ENCODE peak calls at places on chromosomes 13 and 19, in four cellular contexts. P, G, Z and S are unnamed samples. For H3K36me3, the result is how much of the 10 kb centered on the place peaks cover.

GRCh38 chr13:24180743-24181384 is 20.3 kb downstream of the SPATA13 start:
- DNase-seq in Z (no peak), P (no peak), G (no peak), S (no peak)

GRCh38 chr19:39514840-39515550 is at the start of gene SELENOV:
- DNase-seq in P (no peak), G (no peak), Z (no peak), S (peak)

GRCh38 chr19:52464798-52465470 is 11.6 kb downstream of the ZNF578 start:
- DNase-seq in Z (no peak), P (no peak), G (no peak), S (peak)

GRCh38 chr13:26442541-26442940 is 114.9 kb upstream of the WASF3 start:
- DNase-seq in P (no peak), Z (no peak), G (no peak), S (no peak)

GRCh38 chr13:71722206-71722605 is 144.8 kb downstream of the DACH1 start:
- DNase-seq in P (no peak), G (no peak), Z (no peak), S (no peak)

GRCh38 chr19:38686530-38686888 is 39.1 kb downstream of the ACTN4 start:
- DNase-seq in P (no peak), G (peak), Z (no peak), S (peak)

GRCh38 chr13:111629016-111629415 is 308.6 kb downstream of the TEX29 start:
- DNase-seq in Z (no peak), P (no peak), G (no peak), S (no peak)

GRCh38 chr13:102097708-102098107 is 304.1 kb downstream of the FGF14 start:
- DNase-seq in P (no peak), G (no peak), Z (no peak), S (no peak)

GRCh38 chr19:2212861-2213711 is 23.0 kb downstream of the PLEKHJ1 start:
- DNase-seq in Z (no peak), P (no peak), G (peak), S (no peak)

GRCh38 chr13:21481359-21481758 is 22.3 kb upstream of the ZDHHC20 start:
- DNase-seq in P (no peak), G (no peak), Z (no peak), S (no peak)

GRCh38 chr13:44040754-44041100 is 161.0 kb downstream of the LACC1 start:
- DNase-seq in P (no peak), Z (no peak), G (no peak), S (no peak)

GRCh38 chr19:52188822-52189744 is 769 bp upstream of the PPP2R1A start:
- DNase-seq in P (peak), Z (no peak), G (no peak), S (no peak)

GRCh38 chr13:41502021-41502420 is 44.7 kb downstream of the RGCC start:
- DNase-seq in P (no peak), G (no peak), Z (no peak), S (no peak)

GRCh38 chr19:10617409-10618121 is 7.8 kb upstream of the SLC44A2 start:
- DNase-seq in G (no peak), Z (no peak), P (no peak), S (no peak)

GRCh38 chr19:10870501-10870954 is 825 bp upstream of the CARM1 start:
- DNase-seq in Z (no peak), G (no peak), P (no peak), S (no peak)

GRCh38 chr19:46435009-46435408 is 6.3 kb upstream of the PNMA8C start:
- DNase-seq in P (no peak), Z (no peak), G (no peak), S (no peak)

GRCh38 chr13:41603917-41604316 is 146.6 kb downstream of the RGCC start:
- DNase-seq in P (peak), G (no peak), Z (no peak), S (no peak)

GRCh38 chr13:72864142-72865035 is 82.5 kb downstream of the PIBF1 start:
- DNase-seq in P (no peak), G (no peak), Z (no peak), S (no peak)

GRCh38 chr13:46639033-46639981 is 86.3 kb downstream of the LRCH1 start:
- DNase-seq in P (no peak), Z (no peak), G (no peak), S (no peak)

GRCh38 chr19:38615007-38615581 is 2.7 kb downstream of the MAP4K1 start:
- DNase-seq in G (no peak), P (no peak), Z (no peak), S (peak)

GRCh38 chr13:94708031-94708571 is 4.2 kb downstream of the SOX21 start:
- DNase-seq in P (no peak), G (no peak), Z (peak), S (peak)
- H3K4me3 ChIP-seq in P (peak), G (no peak), Z (peak), S (peak)

DNA sequence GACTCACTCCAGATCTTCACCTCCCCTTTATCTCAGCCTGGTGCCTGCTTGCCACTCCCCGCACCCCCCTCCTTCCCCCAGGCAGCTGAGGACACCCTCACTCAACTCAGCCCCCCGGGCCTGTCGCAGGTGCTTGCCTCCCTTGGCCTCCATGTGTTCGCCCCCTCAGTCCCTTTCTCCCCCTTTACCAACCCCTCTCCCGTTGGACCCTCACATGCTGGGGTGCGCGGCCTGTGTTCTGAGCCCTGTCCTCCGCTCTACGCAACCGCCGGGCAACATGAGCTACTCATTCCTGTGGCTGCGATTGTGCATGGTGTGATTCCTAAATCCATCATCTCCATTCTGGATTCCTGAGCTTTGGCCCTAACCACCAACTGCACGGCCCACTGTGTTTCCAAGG is 5.1 kb downstream of the CHERP start:
- DNase-seq in Z (no peak), G (no peak), P (no peak), S (no peak)
- H3K36me3 ChIP-seq in Z (under half), G (under half), P (under half), S (under half)

GRCh38 chr19:30450945-30451344 is 78.8 kb downstream of the ZNF536 start:
- DNase-seq in Z (no peak), P (no peak), G (no peak), S (peak)
- H3K4me3 ChIP-seq in Z (no peak), P (peak), G (peak), S (no peak)

GRCh38 chr19:41344162-41344561 is 9.6 kb downstream of the TGFB1 start:
- DNase-seq in Z (no peak), P (no peak), G (no peak), S (no peak)
- H3K36me3 ChIP-seq in Z (under half), P (under half), G (under half), S (under half)

DNA sequence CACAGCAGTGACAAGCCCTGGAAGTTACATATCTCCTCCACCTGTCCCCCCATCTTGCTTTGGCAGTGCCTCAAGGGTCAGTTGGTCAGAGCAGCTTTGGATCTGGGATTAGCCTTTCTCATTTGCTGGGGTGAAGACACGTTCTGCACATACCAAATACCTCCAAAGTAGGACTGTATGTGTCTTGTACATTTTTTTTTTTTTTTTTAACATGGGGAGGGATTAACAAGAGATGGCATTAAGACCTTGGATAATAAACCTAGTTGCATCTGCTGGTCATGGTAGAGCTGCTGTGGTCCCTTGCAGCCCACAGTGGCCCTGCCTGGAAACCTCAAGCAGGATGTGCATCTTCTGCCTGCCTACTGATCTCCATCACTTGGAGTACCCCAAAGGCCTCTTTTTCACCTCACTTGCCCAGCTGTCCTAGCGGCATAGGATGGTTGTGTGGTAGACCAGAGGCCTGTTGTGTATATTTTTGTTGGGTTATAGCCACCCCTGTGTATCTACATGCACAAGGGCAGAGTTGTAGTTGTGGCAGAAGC is 2.5 kb downstream of the RPS19 start:
- DNase-seq in Z (no peak), G (no peak), P (peak), S (no peak)
- H3K4me3 ChIP-seq in Z (peak), G (no peak), P (peak), S (no peak)

DNA sequence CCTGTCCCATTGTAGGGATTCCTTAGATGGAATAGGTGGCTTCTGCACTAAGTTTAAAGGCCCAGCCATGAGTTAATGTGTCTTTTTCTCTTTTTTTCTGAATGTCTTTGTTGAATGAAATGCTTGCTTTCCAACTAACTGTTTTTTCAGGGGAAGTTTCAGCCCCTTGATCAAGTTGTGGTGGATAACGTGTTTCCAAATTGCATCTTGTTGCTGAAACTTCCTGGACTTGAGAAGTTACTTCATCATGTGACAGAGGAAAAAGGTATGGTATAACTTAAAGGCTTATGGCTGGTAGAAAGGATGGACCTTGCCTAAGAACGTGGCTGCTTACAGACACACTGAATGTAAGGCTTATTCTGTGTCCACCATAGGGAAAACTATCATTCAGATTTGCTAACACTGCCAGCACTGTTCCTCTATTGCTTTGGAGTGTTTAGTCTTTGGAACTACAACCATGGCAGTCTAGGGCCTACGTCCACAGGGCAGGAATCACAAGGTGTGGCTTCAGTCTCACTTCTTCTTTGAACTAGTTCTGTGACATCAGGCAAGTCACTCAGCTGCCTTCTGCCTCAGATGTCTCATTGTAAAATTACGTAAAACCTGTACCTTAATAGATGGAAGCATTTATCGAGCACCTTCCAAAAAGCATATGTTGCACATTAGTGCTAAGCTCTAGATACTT is 25.3 kb downstream of the RNASEH2B start:
- DNase-seq in P (no peak), Z (no peak), G (no peak), S (no peak)
- H3K36me3 ChIP-seq in P (under half), Z (under half), G (under half), S (under half)

GRCh38 chr19:11948646-11949045 is 16.2 kb upstream of the ZNF763 start:
- DNase-seq in P (no peak), Z (no peak), G (no peak), S (no peak)

GRCh38 chr19:11949201-11949600 is 15.6 kb upstream of the ZNF763 start:
- DNase-seq in Z (no peak), P (no peak), G (no peak), S (no peak)

GRCh38 chr19:11942008-11942842 is 17.3 kb downstream of the ZNF700 start:
- DNase-seq in P (no peak), Z (no peak), G (no peak), S (no peak)

GRCh38 chr19:11942843-11943108 is 17.9 kb downstream of the ZNF700 start:
- DNase-seq in G (no peak), Z (no peak), P (no peak), S (no peak)

DNA sequence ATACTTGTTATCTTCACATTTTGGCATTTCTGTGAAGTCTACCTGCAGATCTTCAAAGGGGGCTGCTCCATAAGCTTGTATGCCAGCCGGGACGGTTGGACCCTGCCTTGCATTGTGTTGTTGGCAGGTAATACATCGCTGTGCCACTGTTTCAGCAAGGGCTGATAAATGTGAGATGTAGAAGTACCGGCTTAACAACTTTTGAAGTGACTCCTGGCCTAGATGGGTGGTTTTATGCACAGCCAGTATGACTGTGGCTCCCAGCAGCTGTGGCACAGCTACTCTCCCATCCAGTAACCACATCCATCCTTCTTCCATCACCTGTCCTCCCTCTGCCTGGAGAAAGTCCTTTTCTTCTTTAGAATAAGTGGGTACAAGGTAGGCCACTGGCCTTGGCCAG is 19.7 kb downstream of the ZNF700 start:
- DNase-seq in P (no peak), Z (no peak), G (no peak), S (no peak)
- H3K4me3 ChIP-seq in P (no peak), Z (peak), G (no peak), S (no peak)

GRCh38 chr19:12949363-12950284 is 4.0 kb downstream of the RAD23A start:
- DNase-seq in P (peak), Z (no peak), G (no peak), S (no peak)
- H3K36me3 ChIP-seq in P (under half), Z (under half), G (under half), S (under half)

DNA sequence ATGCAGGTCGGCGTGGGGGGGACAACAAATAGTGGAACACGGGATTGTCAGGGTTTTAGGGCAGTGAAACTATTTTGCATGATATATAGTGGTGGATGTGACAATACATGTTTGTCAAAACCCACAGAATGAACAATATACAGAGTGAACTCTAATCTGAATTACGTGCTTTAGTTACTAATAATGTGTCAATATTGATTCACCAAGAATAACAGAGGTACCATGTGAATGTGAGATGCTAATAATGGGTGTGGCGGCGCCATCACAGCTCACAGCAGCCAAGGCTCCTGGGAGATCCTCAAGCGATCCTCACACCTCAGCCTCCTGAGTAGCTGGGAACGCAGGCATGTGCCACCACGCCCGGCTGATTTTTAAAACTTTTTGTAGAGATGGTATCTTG is 12.9 kb downstream of the ELAVL1 start:
- DNase-seq in Z (no peak), P (no peak), G (no peak), S (no peak)
- H3K4me3 ChIP-seq in Z (no peak), P (no peak), G (no peak), S (no peak)

GRCh38 chr13:67238861-67239260 is 8.7 kb upstream of the PCDH9 start:
- DNase-seq in P (no peak), Z (no peak), G (no peak), S (no peak)

GRCh38 chr13:67232384-67232783 is 2.2 kb upstream of the PCDH9 start:
- DNase-seq in Z (no peak), P (no peak), G (no peak), S (no peak)

GRCh38 chr13:67238277-67238859 is 8.2 kb upstream of the PCDH9 start:
- DNase-seq in Z (peak), G (no peak), P (no peak), S (no peak)

GRCh38 chr13:67231481-67231940 is 1.4 kb upstream of the PCDH9 start:
- DNase-seq in P (no peak), Z (peak), G (no peak), S (no peak)

DNA sequence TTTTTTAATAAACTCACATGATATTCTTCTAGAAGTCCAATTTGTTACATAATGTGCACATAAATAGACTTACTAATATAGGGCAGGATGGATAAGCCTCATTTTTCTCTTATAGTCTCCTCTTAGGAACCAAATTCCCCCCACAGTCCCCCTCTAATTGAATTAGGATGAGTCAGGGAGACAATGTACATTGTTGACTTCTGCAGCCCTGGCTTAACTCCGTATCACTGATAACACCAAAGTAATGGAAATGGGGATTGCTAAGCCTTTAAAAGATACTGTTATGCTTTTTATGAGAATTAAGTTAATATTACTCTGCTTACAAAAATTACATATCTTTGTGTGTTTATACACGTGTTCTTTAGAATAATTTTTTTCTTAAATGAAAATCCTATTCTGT is 5.1 kb upstream of the PCDH9 start:
- DNase-seq in G (no peak), P (no peak), Z (no peak), S (no peak)
- H3K36me3 ChIP-seq in G (under half), P (under half), Z (under half), S (under half)